ENCODE peak calls at places on chromosome 20, in seven cellular contexts. L, X, S, T, U, A and W are unnamed samples.

GRCh38 chr20:38857703-38858102 is 52.2 kb downstream of the PPP1R16B start:
- DNase-seq in L (no peak), X (no peak), S (no peak), T (no peak), U (no peak), A (no peak), W (no peak)

GRCh38 chr20:46307139-46307998 is 929 bp downstream of the CDH22 start:
- DNase-seq in L (peak; percentile 8), X (peak; percentile 89), S (peak; percentile 98), T (peak; percentile 22), U (peak; percentile 84), A (peak; percentile 27), W (peak; percentile 52)

GRCh38 chr20:42159794-42160193 is 541.6 kb upstream of the CHD6 start:
- DNase-seq in L (no peak), X (no peak), S (no peak), T (no peak), U (no peak), A (no peak), W (no peak)

GRCh38 chr20:16241911-16242310 is 331.3 kb downstream of the KIF16B start:
- DNase-seq in L (peak; percentile 54), X (peak; percentile 38), S (no peak), T (peak; percentile 29), U (no peak), A (peak; percentile 61), W (no peak)

GRCh38 chr20:63626424-63627128 is at the start of gene GMEB2:
- DNase-seq in L (peak; percentile 71), X (peak; percentile 95), S (peak; percentile 95), T (peak; percentile 7), U (peak; percentile 76), A (peak; percentile 85), W (peak; percentile 92)

GRCh38 chr20:63095718-63096654 is 89.2 kb upstream of the BHLHE23 start:
- DNase-seq in L (no peak), X (no peak), S (no peak), T (no peak), U (peak; percentile 25), A (no peak), W (peak; percentile 67)

GRCh38 chr20:33333616-33334015 is 50.6 kb downstream of the BPIFB1 start:
- DNase-seq in L (no peak), X (no peak), S (no peak), T (no peak), U (no peak), A (no peak), W (no peak)

GRCh38 chr20:43682446-43682845 is 15.5 kb downstream of the MYBL2 start:
- DNase-seq in L (no peak), X (no peak), S (no peak), T (no peak), U (no peak), A (no peak), W (no peak)

GRCh38 chr20:18738055-18738454 is 75.5 kb upstream of the SCP2D1 start:
- DNase-seq in L (no peak), X (no peak), S (no peak), T (no peak), U (no peak), A (no peak), W (peak; percentile 54)

GRCh38 chr20:4667371-4667773 is 54.3 kb upstream of the PRND start:
- DNase-seq in L (no peak), X (no peak), S (no peak), T (peak; percentile 70), U (no peak), A (no peak), W (no peak)

GRCh38 chr20:5178046-5178445 is 51.2 kb downstream of the CDS2 start:
- DNase-seq in L (no peak), X (no peak), S (no peak), T (no peak), U (no peak), A (no peak), W (no peak)

GRCh38 chr20:51703446-51704287 is 64.5 kb downstream of the ATP9A start:
- DNase-seq in L (no peak), X (peak; percentile 51), S (no peak), T (no peak), U (no peak), A (no peak), W (no peak)